ENCODE peak calls at places on chromosomes 3 and 15, in six cellular contexts. C, P, B, Z, L and J are unnamed samples.

GRCh38 chr15:38054488-38054887 is 120.0 kb downstream of the TMCO5A start:
- DNase-seq in C (no peak), P (no peak), B (no peak), Z (no peak), L (peak), J (no peak)

GRCh38 chr3:156406393-156406792 is 148.5 kb downstream of the SSR3 start:
- DNase-seq in C (no peak), P (no peak), B (no peak), Z (no peak), L (no peak), J (no peak)

GRCh38 chr3:111803123-111803593 is 55.9 kb upstream of the PHLDB2 start:
- DNase-seq in C (peak), P (no peak), B (no peak), Z (no peak), L (peak), J (no peak)

GRCh38 chr3:52896613-52897012 is 735 bp downstream of the STIMATE start:
- DNase-seq in C (no peak), P (no peak), B (no peak), Z (no peak), L (no peak), J (no peak)

GRCh38 chr3:183490653-183491052 is 62.2 kb upstream of the MCF2L2 start:
- DNase-seq in C (no peak), P (no peak), B (no peak), Z (no peak), L (no peak), J (no peak)

GRCh38 chr3:165130709-165131108 is 52.4 kb upstream of the SI start:
- DNase-seq in C (no peak), P (no peak), B (no peak), Z (no peak), L (no peak), J (no peak)

GRCh38 chr3:8492744-8493511 is 8.7 kb upstream of the LMCD1 start:
- DNase-seq in C (no peak), P (no peak), B (no peak), Z (no peak), L (no peak), J (no peak)

GRCh38 chr15:65954289-65954741 is 85.0 kb downstream of the RAB11A start:
- DNase-seq in C (peak), P (no peak), B (no peak), Z (no peak), L (peak), J (no peak)

GRCh38 chr3:170992854-170993253 is 33.7 kb downstream of the SLC2A2 start:
- DNase-seq in C (no peak), P (no peak), B (no peak), Z (no peak), L (peak), J (no peak)

GRCh38 chr3:170753421-170754344 is 116.3 kb downstream of the RPL22L1 start:
- DNase-seq in C (no peak), P (no peak), B (no peak), Z (no peak), L (peak), J (no peak)

GRCh38 chr3:67819447-67819846 is 165.0 kb upstream of the SUCLG2 start:
- DNase-seq in C (no peak), P (no peak), B (no peak), Z (no peak), L (no peak), J (no peak)

GRCh38 chr15:51907136-51907862 is 64.3 kb downstream of the LEO1 start:
- DNase-seq in C (no peak), P (no peak), B (no peak), Z (peak), L (peak), J (no peak)

GRCh38 chr3:32544894-32545293 is 25.8 kb downstream of the DYNC1LI1 start:
- DNase-seq in C (no peak), P (no peak), B (no peak), Z (no peak), L (no peak), J (no peak)

GRCh38 chr3:146161725-146162047 is 702 bp upstream of the PLOD2 start:
- DNase-seq in C (no peak), P (no peak), B (no peak), Z (no peak), L (peak), J (peak)

GRCh38 chr3:32238027-32238815 is at the start of gene CMTM8:
- DNase-seq in C (peak), P (peak), B (peak), Z (peak), L (peak), J (peak)

GRCh38 chr3:134336587-134336986 is 37.7 kb downstream of the AMOTL2 start:
- DNase-seq in C (peak), P (no peak), B (no peak), Z (no peak), L (peak), J (no peak)

GRCh38 chr3:73449774-73450173 is 175.0 kb downstream of the PDZRN3 start:
- DNase-seq in C (no peak), P (no peak), B (no peak), Z (no peak), L (peak), J (no peak)

GRCh38 chr15:98776607-98777281 is 128.4 kb downstream of the IGF1R start:
- DNase-seq in C (no peak), P (no peak), B (peak), Z (peak), L (peak), J (no peak)

GRCh38 chr3:150216041-150216811 is 191.9 kb upstream of the TSC22D2 start:
- DNase-seq in C (peak), P (no peak), B (no peak), Z (no peak), L (peak), J (no peak)

GRCh38 chr3:117628896-117629295 is 919.3 kb downstream of the TUSC7 start:
- DNase-seq in C (no peak), P (no peak), B (no peak), Z (no peak), L (peak), J (peak)

GRCh38 chr3:152402698-152403456 is 134.1 kb downstream of the MBNL1 start:
- DNase-seq in C (no peak), P (no peak), B (no peak), Z (no peak), L (no peak), J (no peak)

GRCh38 chr15:39392469-39393047 is 188.3 kb upstream of the THBS1 start:
- DNase-seq in C (no peak), P (no peak), B (no peak), Z (no peak), L (no peak), J (no peak)

GRCh38 chr15:25060472-25060803 is 105.7 kb downstream of the SNRPN start:
- DNase-seq in C (no peak), P (peak), B (no peak), Z (no peak), L (no peak), J (peak)

GRCh38 chr15:74314897-74315438 is 52.5 kb downstream of the CYP11A1 start:
- DNase-seq in C (no peak), P (no peak), B (peak), Z (peak), L (no peak), J (no peak)

GRCh38 chr15:45091581-45091980 is 22.4 kb downstream of the DUOX2 start:
- DNase-seq in C (no peak), P (no peak), B (no peak), Z (no peak), L (no peak), J (no peak)

GRCh38 chr15:31080618-31081017 is 20.9 kb downstream of the TRPM1 start:
- DNase-seq in C (peak), P (no peak), B (peak), Z (peak), L (no peak), J (peak)

GRCh38 chr3:111676177-111677021 is 81.3 kb upstream of the ZBED2 start:
- DNase-seq in C (peak), P (no peak), B (no peak), Z (peak), L (peak), J (no peak)

GRCh38 chr15:90402230-90402629 is 14.2 kb downstream of the IQGAP1 start:
- DNase-seq in C (no peak), P (no peak), B (no peak), Z (no peak), L (peak), J (no peak)

GRCh38 chr3:23481660-23482278 is 278.6 kb downstream of the UBE2E2 start:
- DNase-seq in C (no peak), P (no peak), B (no peak), Z (no peak), L (no peak), J (no peak)

GRCh38 chr3:157573281-157573680 is 70.1 kb upstream of the VEPH1 start:
- DNase-seq in C (no peak), P (no peak), B (no peak), Z (no peak), L (peak), J (no peak)

GRCh38 chr3:44058022-44058867 is 183.4 kb upstream of the TOPAZ1 start:
- DNase-seq in C (no peak), P (peak), B (peak), Z (peak), L (peak), J (no peak)

GRCh38 chr3:157238527-157238926 is 78.6 kb upstream of the CCNL1 start:
- DNase-seq in C (no peak), P (no peak), B (no peak), Z (no peak), L (no peak), J (no peak)

GRCh38 chr15:78989701-78990248 is 44.9 kb upstream of the CTSH start:
- DNase-seq in C (no peak), P (no peak), B (no peak), Z (no peak), L (no peak), J (no peak)

GRCh38 chr3:47283193-47283537 is 421 bp downstream of the KLHL18 start:
- DNase-seq in C (no peak), P (no peak), B (peak), Z (peak), L (peak), J (no peak)

GRCh38 chr15:90000175-90000923 is 775 bp upstream of the ZNF710 start:
- DNase-seq in C (no peak), P (no peak), B (no peak), Z (peak), L (peak), J (no peak)

GRCh38 chr15:40825661-40826088 is 2.8 kb downstream of the PPP1R14D start:
- DNase-seq in C (no peak), P (no peak), B (no peak), Z (no peak), L (peak), J (no peak)

GRCh38 chr15:40105517-40106202 is 3.0 kb downstream of the BMF start:
- DNase-seq in C (no peak), P (no peak), B (no peak), Z (peak), L (no peak), J (no peak)

GRCh38 chr3:178562143-178562868 is 26.1 kb downstream of the KCNMB2 start:
- DNase-seq in C (no peak), P (no peak), B (no peak), Z (no peak), L (peak), J (no peak)